ENCODE peak calls at places on chromosome 19, in four cellular contexts. K, J, A and N are unnamed samples.

GRCh38 chr19:3064011-3064330 is 1.7 kb upstream of the TLE5 start:
- DNase-seq in J (no peak), K (no peak), A (no peak), N (no peak)

GRCh38 chr19:38616265-38616664 is 1.5 kb downstream of the MAP4K1 start:
- DNase-seq in J (no peak), A (no peak), K (no peak), N (no peak)

GRCh38 chr19:6484831-6485230 is 3.2 kb upstream of the DENND1C start:
- DNase-seq in A (no peak), K (no peak), J (no peak), N (no peak)

GRCh38 chr19:16136185-16137067 is 7.1 kb upstream of the HSH2D start:
- DNase-seq in K (no peak), A (no peak), J (no peak), N (no peak)

GRCh38 chr19:5826531-5827341 is 12.8 kb downstream of the FUT6 start:
- DNase-seq in J (no peak), K (peak), A (no peak), N (no peak)

GRCh38 chr19:57850553-57851017 is 926 bp downstream of the ZNF587 start:
- DNase-seq in J (no peak), K (no peak), A (no peak), N (no peak)

GRCh38 chr19:17220207-17220758 is 5.1 kb downstream of the USE1 start:
- DNase-seq in J (no peak), A (no peak), K (no peak), N (no peak)

GRCh38 chr19:632228-633067 is 889 bp downstream of the POLRMT start:
- DNase-seq in J (peak), K (no peak), A (peak), N (no peak)

GRCh38 chr19:48221628-48222027 is 34.1 kb downstream of the CARD8 start:
- DNase-seq in J (no peak), A (no peak), K (no peak), N (no peak)

GRCh38 chr19:36125557-36125956 is 10.3 kb downstream of the TBCB start:
- DNase-seq in J (no peak), K (no peak), A (no peak), N (no peak)

GRCh38 chr19:30638889-30639288 is 266.7 kb downstream of the ZNF536 start:
- DNase-seq in J (no peak), K (no peak), A (no peak), N (no peak)

GRCh38 chr19:19627716-19628498 is at the start of gene LPAR2:
- DNase-seq in A (peak), J (peak), K (peak), N (no peak)

GRCh38 chr19:48418317-48419064 is 25.0 kb downstream of the GRIN2D start:
- DNase-seq in K (no peak), A (no peak), J (no peak), N (no peak)

GRCh38 chr19:16417660-16418596 is 53.8 kb downstream of the EPS15L1 start:
- DNase-seq in J (peak), A (peak), K (peak), N (peak)

GRCh38 chr19:31533114-31533513 is 183.9 kb upstream of the TSHZ3 start:
- DNase-seq in J (no peak), A (no peak), K (no peak), N (no peak)

GRCh38 chr19:14118165-14119051 is 846 bp upstream of the PRKACA start:
- DNase-seq in K (peak), A (no peak), J (no peak), N (peak)

GRCh38 chr19:7979559-7979958 is 25.9 kb downstream of the ELAVL1 start:
- DNase-seq in K (no peak), A (no peak), J (no peak), N (no peak)

GRCh38 chr19:46385636-46386035 is 27.7 kb downstream of the CCDC8 start:
- DNase-seq in K (no peak), A (no peak), J (no peak), N (no peak)

GRCh38 chr19:18049390-18049789 is 37.3 kb downstream of the IL12RB1 start:
- DNase-seq in J (no peak), A (no peak), K (peak), N (no peak)

GRCh38 chr19:35738021-35738886 is 4.0 kb downstream of the IGFLR1 start:
- DNase-seq in K (no peak), J (no peak), A (no peak), N (no peak)

GRCh38 chr19:29495971-29496441 is 29.8 kb upstream of the VSTM2B start:
- DNase-seq in K (peak), J (no peak), A (no peak), N (no peak)

GRCh38 chr19:49333426-49334288 is 1.5 kb upstream of the CD37 start:
- DNase-seq in A (peak), J (peak), K (no peak), N (peak)